ENCODE peak calls at places on chromosomes 11 and 22, in four cellular contexts. J is GM23338, U is breast epithelium, Q is SK-N-SH. R is an unnamed sample.

GRCh38 chr11:18347471-18348125 is 25.2 kb downstream of the GTF2H1 start:
- DNase-seq in J (no peak), U (no peak), Q (no peak), R (no peak)

GRCh38 chr11:64900263-64900678 is 16.7 kb downstream of the ATG2A start:
- DNase-seq in J (no peak), U (no peak), Q (no peak), R (no peak)

GRCh38 chr11:1682225-1682901 is 14.6 kb upstream of the KRTAP5-6 start:
- DNase-seq in J (no peak), U (no peak), Q (no peak), R (no peak)

GRCh38 chr11:76752321-76753175 is 30.6 kb upstream of the TSKU start:
- DNase-seq in J (no peak), U (peak; percentile 60), Q (peak; percentile 31), R (no peak)

GRCh38 chr11:126140932-126141291 is 70.5 kb downstream of the RPUSD4 start:
- DNase-seq in J (no peak), U (peak; percentile 78), Q (peak; percentile 66), R (peak; percentile 71)

GRCh38 chr11:88281317-88281712 is 56.2 kb downstream of the CTSC start:
- DNase-seq in J (no peak), U (no peak), Q (no peak), R (no peak)

GRCh38 chr11:74570266-74571061 is 21.9 kb upstream of the POLD3 start:
- DNase-seq in J (peak; percentile 75), U (no peak), Q (peak; percentile 70), R (peak; percentile 56)

GRCh38 chr11:123202155-123202714 is 7.2 kb upstream of the CLMP start:
- DNase-seq in J (no peak), U (no peak), Q (peak; percentile 59), R (no peak)

GRCh38 chr11:26805001-26805400 is 83.1 kb upstream of the SLC5A12 start:
- DNase-seq in J (peak; percentile 26), U (no peak), Q (no peak), R (no peak)

GRCh38 chr11:63710476-63711217 is 29.3 kb downstream of the RTN3 start:
- DNase-seq in J (no peak), U (no peak), Q (no peak), R (no peak)

GRCh38 chr11:95297680-95298452 is 66.9 kb upstream of the SESN3 start:
- DNase-seq in J (no peak), U (no peak), Q (no peak), R (no peak)

GRCh38 chr22:46026907-46027218 is 49.9 kb upstream of the WNT7B start:
- DNase-seq in J (no peak), U (no peak), Q (no peak), R (no peak)

GRCh38 chr22:35498026-35498425 is 42.6 kb upstream of the RASD2 start:
- DNase-seq in J (peak; percentile 64), U (no peak), Q (peak; percentile 47), R (peak; percentile 69)

GRCh38 chr22:43343262-43343988 is at the start of gene SCUBE1:
- DNase-seq in J (peak; percentile 89), U (no peak), Q (peak; percentile 95), R (peak; percentile 90)

DNA sequence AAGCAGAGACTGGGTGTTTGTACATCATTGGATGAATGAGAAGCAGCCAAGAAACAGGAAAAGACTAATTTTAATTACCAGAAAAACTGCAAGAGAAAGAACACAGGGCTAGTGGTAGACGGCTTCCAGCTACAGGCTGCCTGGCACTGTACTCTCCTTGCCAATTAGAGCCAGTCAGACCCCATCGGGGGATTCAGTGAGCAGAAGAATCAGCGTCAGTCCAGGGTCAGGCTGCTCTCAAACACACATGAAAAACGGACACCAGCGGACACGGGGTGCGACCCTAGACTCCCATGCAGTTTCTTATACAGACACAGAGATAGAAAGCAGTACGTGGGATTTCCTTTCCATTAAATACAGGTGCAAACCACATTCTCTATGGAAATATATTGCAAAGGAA is 1.1 kb upstream of the CNTN5 start:
- DNase-seq in J (no peak), U (no peak), Q (peak; percentile 4), R (peak; percentile 19)
- H3K27me3 ChIP-seq in J (peaks cover 29% of the 10 kb centered on the region), U (peaks cover 47% of the 10 kb centered on the region), Q (peaks cover 9% of the 10 kb centered on the region), R (peaks cover 18% of the 10 kb centered on the region)

GRCh38 chr11:77776455-77776854 is 44.1 kb downstream of the RSF1 start:
- DNase-seq in J (no peak), U (no peak), Q (no peak), R (no peak)
- TF ChIP-seq CTCF in J (peak; percentile 51), U (no peak), Q (peak; percentile 60), R (peak; percentile 39)

GRCh38 chr11:8259316-8259995 is 4.2 kb downstream of the LMO1 start:
- DNase-seq in J (no peak), U (peak; percentile 25), Q (no peak), R (no peak)

GRCh38 chr11:8261921-8262551 is 1.6 kb downstream of the LMO1 start:
- DNase-seq in J (peak; percentile 18), U (no peak), Q (peak; percentile 56), R (no peak)

GRCh38 chr11:8262552-8263108 is 1.0 kb downstream of the LMO1 start:
- DNase-seq in J (peak; percentile 83), U (peak; percentile 50), Q (no peak), R (peak; percentile 52)

GRCh38 chr11:8260202-8260996 is 3.3 kb downstream of the LMO1 start:
- DNase-seq in J (no peak), U (peak; percentile 17), Q (no peak), R (no peak)

GRCh38 chr11:8261316-8261715 is 2.4 kb downstream of the LMO1 start:
- DNase-seq in J (no peak), U (no peak), Q (no peak), R (no peak)
- H3K27me3 ChIP-seq in J (peaks cover 72% of the 10 kb centered on the region), U (peaks cover 47% of the 10 kb centered on the region), Q (peaks cover 35% of the 10 kb centered on the region), R (peaks cover 7% of the 10 kb centered on the region)

DNA sequence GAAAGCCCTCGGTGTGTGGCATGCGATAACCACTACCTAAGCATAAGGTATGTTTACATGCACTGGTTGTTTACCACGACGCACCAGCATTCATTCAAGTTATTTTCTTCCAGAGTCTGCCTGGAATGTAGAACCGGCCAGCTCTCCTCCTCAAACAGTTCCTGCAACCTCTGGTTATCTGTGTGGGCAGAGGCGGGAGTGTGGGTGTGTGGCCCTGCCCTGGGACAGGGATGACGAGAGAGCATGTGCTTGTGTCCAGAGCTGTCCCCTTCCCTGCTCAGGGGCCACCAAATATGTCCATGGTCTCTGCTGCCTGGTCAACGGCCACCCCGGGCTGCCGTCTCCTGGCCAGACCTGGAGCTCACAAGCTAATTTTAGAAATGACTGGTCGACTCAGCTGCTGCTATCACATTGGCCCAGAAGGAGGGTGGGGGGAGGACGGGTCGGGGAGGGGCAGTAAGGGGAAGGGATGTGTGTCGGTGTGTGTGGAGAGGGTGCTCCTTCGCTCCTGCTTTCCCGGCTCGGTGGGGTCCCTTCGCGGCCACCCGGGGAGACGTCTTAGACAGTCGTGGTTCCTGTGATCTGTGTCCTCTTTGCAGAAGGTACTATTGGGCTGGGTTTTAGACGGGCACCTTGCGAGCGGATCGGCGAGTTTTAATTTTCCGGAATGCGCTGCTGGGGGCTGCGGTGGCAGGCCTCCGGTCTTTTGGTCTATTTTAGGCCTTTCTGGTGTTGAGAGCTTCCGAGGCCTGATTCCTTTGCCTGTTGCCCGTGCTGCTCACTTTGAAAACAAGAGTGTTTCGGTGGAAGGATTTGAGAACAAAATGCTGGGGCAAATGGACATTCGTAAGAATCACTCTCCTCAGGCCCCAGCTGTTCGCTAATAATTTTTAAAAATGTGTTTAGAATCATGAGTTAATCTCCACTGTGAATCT is at the start of gene MYO18B:
- DNase-seq in J (no peak), U (no peak), Q (no peak), R (no peak)
- TF ChIP-seq CTCF in J (no peak), U (no peak), Q (no peak), R (no peak)

DNA sequence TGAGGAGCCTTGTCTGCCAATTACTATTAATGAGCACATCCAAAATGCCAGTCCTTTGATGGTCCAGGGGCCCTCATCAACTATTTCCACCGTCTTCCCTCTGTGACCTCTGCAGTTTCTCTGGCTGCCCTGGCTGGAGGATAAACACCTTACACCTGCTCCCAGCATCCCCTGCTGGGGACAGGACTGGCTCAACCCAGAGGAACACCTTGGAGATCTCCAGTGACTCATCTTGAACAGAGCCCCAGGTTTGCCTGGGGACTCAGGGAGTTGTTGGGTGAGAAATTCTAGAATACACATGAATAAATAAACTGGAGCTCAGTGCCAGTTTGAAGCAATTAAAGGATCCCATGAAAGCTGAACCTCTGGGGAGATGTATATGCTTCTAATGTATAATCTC is 24.0 kb upstream of the ELF5 start:
- DNase-seq in J (no peak), U (no peak), Q (no peak), R (no peak)
- H3K27me3 ChIP-seq in J (no peaks in the 10 kb centered on the region), U (no peaks in the 10 kb centered on the region), Q (peaks cover 22% of the 10 kb centered on the region), R (no peaks in the 10 kb centered on the region)

DNA sequence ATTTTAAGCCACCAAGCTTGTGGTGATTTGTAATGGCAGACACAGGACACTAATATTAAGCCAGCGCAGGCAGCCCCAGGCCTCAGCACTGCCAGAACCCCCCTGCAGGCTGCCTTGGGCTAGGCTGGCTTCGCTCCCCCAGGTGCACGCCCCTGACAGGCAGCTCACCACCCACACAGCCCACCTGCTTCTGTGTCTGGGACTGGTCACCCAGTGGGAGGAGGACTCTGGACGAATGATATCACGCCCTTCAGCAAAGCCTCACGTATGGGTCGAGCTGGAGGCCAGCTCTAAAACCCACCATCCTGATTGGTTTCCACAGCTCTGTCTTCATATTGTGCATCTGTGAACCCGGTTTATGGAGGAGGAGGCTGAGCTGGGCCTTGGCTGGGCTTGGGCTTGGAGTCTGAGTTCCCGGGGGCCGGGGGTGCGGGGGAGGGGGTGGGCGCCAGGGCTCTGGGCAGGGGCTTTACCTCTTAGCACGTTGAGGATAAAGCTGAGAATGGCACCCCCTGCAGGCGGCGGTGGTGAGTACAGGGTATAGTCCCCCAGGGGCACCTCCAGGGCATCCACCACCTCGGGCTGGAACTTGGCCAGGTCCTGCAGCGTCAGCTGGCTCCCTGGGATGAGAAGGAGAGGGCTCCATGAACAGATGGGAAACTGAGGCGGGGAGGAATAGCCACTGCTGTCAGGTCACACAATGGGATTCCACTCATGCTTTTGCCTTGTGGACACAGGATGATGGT is 13.8 kb downstream of the GGT5 start:
- DNase-seq in J (peak; percentile 88), U (no peak), Q (peak; percentile 53), R (no peak)
- TF ChIP-seq CTCF in J (peak; percentile 41), U (no peak), Q (peak; percentile 37), R (peak; percentile 29)

GRCh38 chr11:67002297-67002913 is 20.5 kb upstream of the SYT12 start:
- DNase-seq in J (peak; percentile 79), U (no peak), Q (no peak), R (no peak)

GRCh38 chr11:67001332-67001731 is 21.6 kb upstream of the SYT12 start:
- DNase-seq in J (no peak), U (no peak), Q (no peak), R (no peak)

GRCh38 chr11:66999555-66999954 is 23.4 kb upstream of the SYT12 start:
- DNase-seq in J (no peak), U (no peak), Q (no peak), R (no peak)

GRCh38 chr11:67006029-67006884 is 16.7 kb upstream of the SYT12 start:
- DNase-seq in J (peak; percentile 88), U (no peak), Q (peak; percentile 61), R (peak; percentile 85)

DNA sequence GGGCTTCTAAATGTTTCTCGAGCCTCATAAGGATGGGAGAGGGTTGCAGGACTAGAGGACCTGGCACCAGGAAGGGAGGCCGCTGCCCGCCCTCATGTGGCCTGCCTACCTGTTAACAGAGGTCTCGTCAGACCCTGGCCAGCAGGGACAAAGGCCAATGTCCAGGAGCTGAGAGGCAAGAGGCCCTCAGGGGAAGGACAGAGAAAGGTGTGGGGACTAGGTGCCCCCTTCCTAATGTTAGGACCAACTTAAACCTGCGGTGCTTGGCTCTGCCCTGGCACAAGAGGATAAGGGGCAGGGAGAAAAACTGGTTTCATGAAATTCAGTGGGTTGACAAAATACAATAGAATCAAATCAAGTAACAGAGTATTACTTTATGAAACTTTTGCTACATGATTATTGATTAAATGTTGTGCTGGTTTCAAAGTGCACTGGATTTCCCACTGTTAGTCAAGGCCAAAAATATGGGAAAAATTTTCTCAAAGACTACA is 20.0 kb upstream of the SYT12 start:
- DNase-seq in J (peak; percentile 41), U (no peak), Q (no peak), R (no peak)
- H3K27me3 ChIP-seq in J (no peaks in the 10 kb centered on the region), U (no peaks in the 10 kb centered on the region), Q (no peaks in the 10 kb centered on the region), R (no peaks in the 10 kb centered on the region)

R was measured in BE2C.